ENCODE peak calls at places on chromosomes 6 and 20, in ten cellular contexts. Q is lung; B is adrenal gland; P is adipocyte; U is psoas muscle; K is foreskin keratinocyte; V is CD4-positive, alpha-beta T cell; D is lower lobe of right lung; E is kidney epithelial cell; S is fibroblast of lung. G is an unnamed sample.

GRCh38 chr20:40865095-40865494 is 163.5 kb upstream of the TOP1 start:
- DNase-seq in Q (no peak), B (no peak), P (no peak), U (no peak), K (no peak), V (no peak), D (no peak), E (no peak), S (no peak), G (no peak)

GRCh38 chr6:85008311-85009015 is 244.1 kb upstream of the TBX18 start:
- DNase-seq in Q (no peak), B (no peak), P (no peak), U (no peak), K (no peak), V (no peak), D (no peak), E (no peak), S (no peak), G (no peak)

GRCh38 chr20:59787186-59787890 is 146.1 kb downstream of the SYCP2 start:
- DNase-seq in Q (no peak), B (peak; percentile 4), P (no peak), U (no peak), K (no peak), V (no peak), D (no peak), E (no peak), S (no peak), G (peak; percentile 9)

GRCh38 chr6:90458353-90459224 is 128.3 kb downstream of the MAP3K7 start:
- DNase-seq in Q (no peak), B (no peak), P (no peak), U (no peak), K (no peak), V (peak; percentile 44), D (no peak), E (no peak), S (peak; percentile 53), G (no peak)

GRCh38 chr20:8151371-8151770 is 19.3 kb downstream of the PLCB1 start:
- DNase-seq in Q (no peak), B (no peak), P (no peak), U (no peak), K (no peak), V (no peak), D (no peak), E (no peak), S (peak; percentile 78), G (no peak)

GRCh38 chr6:138782243-138782642 is 8.7 kb downstream of the CCDC28A start:
- DNase-seq in Q (no peak), B (no peak), P (no peak), U (no peak), K (no peak), V (no peak), D (no peak), E (no peak), S (no peak), G (no peak)

GRCh38 chr6:75023634-75024033 is 182.2 kb downstream of the COL12A1 start:
- DNase-seq in Q (no peak), B (no peak), P (no peak), U (no peak), K (peak; percentile 52), V (no peak), D (no peak), E (no peak), S (peak; percentile 32), G (no peak)

GRCh38 chr6:31775184-31775583 is 1.9 kb downstream of the VWA7 start:
- DNase-seq in Q (no peak), B (no peak), P (no peak), U (no peak), K (no peak), V (no peak), D (no peak), E (no peak), S (no peak), G (peak; percentile 73)

DNA sequence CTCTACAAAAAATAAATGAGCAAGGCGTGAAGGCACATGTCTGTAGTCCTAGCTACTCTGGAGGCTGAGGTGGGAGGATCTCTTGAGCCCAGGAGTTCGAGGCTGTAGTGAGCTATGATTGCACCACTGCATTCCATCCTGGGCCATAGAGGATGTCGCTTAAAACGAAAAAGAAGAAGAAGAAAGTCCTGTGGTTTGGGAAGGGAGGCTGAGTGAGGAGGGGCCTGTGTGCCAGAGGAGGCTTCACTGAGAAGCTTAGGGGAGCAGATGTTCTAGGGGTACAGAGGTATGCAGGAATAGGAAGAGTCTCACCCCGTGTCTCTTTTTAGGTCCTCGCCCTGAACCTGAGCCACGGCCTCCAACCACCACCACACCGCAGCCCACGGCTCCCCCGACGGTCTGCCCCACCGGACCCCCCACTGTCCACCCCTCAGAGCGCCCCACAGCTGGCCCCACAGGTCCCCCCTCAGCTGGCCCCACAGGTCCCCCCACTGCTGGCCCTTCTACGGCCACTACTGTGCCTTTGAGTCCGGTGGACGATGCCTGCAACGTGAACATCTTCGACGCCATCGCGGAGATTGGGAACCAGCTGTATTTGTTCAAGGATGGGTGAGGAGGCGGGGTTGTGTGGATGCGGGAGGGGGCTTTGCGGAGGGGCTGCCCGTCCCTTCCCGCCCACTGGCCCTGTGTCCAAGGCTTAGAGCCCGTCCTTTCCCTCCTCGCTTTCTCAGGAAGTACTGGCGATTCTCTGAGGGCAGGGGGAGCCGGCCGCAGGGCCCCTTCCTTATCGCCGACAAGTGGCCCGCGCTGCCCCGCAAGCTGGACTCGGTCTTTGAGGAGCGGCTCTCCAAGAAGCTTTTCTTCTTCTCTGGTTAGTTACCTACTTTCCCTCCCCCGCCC is 4.5 kb downstream of the MMP9 start:
- DNase-seq in Q (no peak), B (no peak), P (no peak), U (no peak), K (no peak), V (no peak), D (no peak), E (no peak), S (no peak), G (no peak)
- H3K27me3 ChIP-seq in Q (peaks cover 6% of the 10 kb centered on the region), B (peaks cover 38% of the 10 kb centered on the region), P (peaks cover 88% of the 10 kb centered on the region), U (peaks cover 35% of the 10 kb centered on the region), K (peaks cover 24% of the 10 kb centered on the region), V (peaks cover 47% of the 10 kb centered on the region), D (peaks cover 81% of the 10 kb centered on the region), E (peaks cover 59% of the 10 kb centered on the region), S (peaks cover 54% of the 10 kb centered on the region), G (peaks cover 63% of the 10 kb centered on the region)

GRCh38 chr6:70956451-70957283 is at the start of gene B3GAT2:
- DNase-seq in Q (no peak), B (peak; percentile 15), P (peak; percentile 41), U (peak; percentile 14), K (peak; percentile 23), V (no peak), D (no peak), E (no peak), S (peak; percentile 15), G (no peak)

GRCh38 chr6:70954750-70955149 is 2.1 kb downstream of the B3GAT2 start:
- DNase-seq in Q (no peak), B (no peak), P (no peak), U (no peak), K (no peak), V (no peak), D (no peak), E (no peak), S (no peak), G (no peak)

GRCh38 chr6:70957284-70957617 is 391 bp upstream of the B3GAT2 start:
- DNase-seq in Q (no peak), B (no peak), P (no peak), U (no peak), K (no peak), V (no peak), D (no peak), E (no peak), S (peak; percentile 1), G (no peak)

GRCh38 chr6:70955441-70956190 is 1.2 kb downstream of the B3GAT2 start:
- DNase-seq in Q (peak; percentile 85), B (peak; percentile 85), P (peak; percentile 90), U (peak; percentile 84), K (peak; percentile 49), V (peak; percentile 87), D (peak; percentile 90), E (peak; percentile 25), S (peak; percentile 69), G (peak; percentile 91)

DNA sequence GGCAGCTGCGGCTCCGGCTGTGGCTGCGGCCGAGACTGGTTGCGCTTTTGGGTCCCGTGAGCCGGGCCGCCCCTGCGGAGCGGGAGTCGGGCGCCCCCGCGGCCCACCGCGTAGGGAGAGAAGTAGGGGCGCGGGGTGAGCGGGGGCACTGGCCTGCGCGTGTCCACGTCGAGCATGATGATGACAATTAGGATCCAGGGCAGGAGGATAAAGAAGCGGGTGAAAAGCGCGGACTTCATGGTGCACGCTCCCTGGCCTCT is 739 bp downstream of the B3GAT2 start:
- DNase-seq in Q (no peak), B (no peak), P (no peak), U (no peak), K (no peak), V (no peak), D (no peak), E (no peak), S (no peak), G (no peak)
- H3K27me3 ChIP-seq in Q (no peaks in the 10 kb centered on the region), B (peaks cover 23% of the 10 kb centered on the region), P (peaks cover 58% of the 10 kb centered on the region), U (peaks cover 13% of the 10 kb centered on the region), K (peaks cover 99% of the 10 kb centered on the region), V (peaks cover 61% of the 10 kb centered on the region), D (peaks cover 50% of the 10 kb centered on the region), E (peaks cover 47% of the 10 kb centered on the region), S (peaks cover 22% of the 10 kb centered on the region), G (peaks cover 59% of the 10 kb centered on the region)

GRCh38 chr6:137494967-137495595 is 887 bp upstream of the OLIG3 start:
- DNase-seq in Q (no peak), B (no peak), P (no peak), U (no peak), K (no peak), V (no peak), D (no peak), E (no peak), S (no peak), G (no peak)

GRCh38 chr6:137496909-137497721 is 2.9 kb upstream of the OLIG3 start:
- DNase-seq in Q (no peak), B (no peak), P (no peak), U (no peak), K (no peak), V (peak; percentile 33), D (no peak), E (no peak), S (no peak), G (no peak)

GRCh38 chr6:137497722-137498463 is 3.7 kb upstream of the OLIG3 start:
- DNase-seq in Q (no peak), B (no peak), P (no peak), U (no peak), K (no peak), V (peak; percentile 37), D (peak; percentile 46), E (no peak), S (no peak), G (no peak)

GRCh38 chr6:137495652-137496391 is 1.6 kb upstream of the OLIG3 start:
- DNase-seq in Q (no peak), B (no peak), P (no peak), U (no peak), K (no peak), V (no peak), D (no peak), E (no peak), S (no peak), G (no peak)

GRCh38 chr6:137496392-137496767 is 2.2 kb upstream of the OLIG3 start:
- DNase-seq in Q (no peak), B (no peak), P (no peak), U (no peak), K (no peak), V (no peak), D (no peak), E (no peak), S (no peak), G (no peak)
- H3K27me3 ChIP-seq in Q (peaks cover 7% of the 10 kb centered on the region), B (peaks cover 99% of the 10 kb centered on the region), P (peaks cover 97% of the 10 kb centered on the region), U (peaks cover 43% of the 10 kb centered on the region), K (peaks cover 100% of the 10 kb centered on the region), V (peaks cover 95% of the 10 kb centered on the region), D (peaks cover 99% of the 10 kb centered on the region), E (peaks cover 71% of the 10 kb centered on the region), S (peaks cover 75% of the 10 kb centered on the region), G (peaks cover 33% of the 10 kb centered on the region)

DNA sequence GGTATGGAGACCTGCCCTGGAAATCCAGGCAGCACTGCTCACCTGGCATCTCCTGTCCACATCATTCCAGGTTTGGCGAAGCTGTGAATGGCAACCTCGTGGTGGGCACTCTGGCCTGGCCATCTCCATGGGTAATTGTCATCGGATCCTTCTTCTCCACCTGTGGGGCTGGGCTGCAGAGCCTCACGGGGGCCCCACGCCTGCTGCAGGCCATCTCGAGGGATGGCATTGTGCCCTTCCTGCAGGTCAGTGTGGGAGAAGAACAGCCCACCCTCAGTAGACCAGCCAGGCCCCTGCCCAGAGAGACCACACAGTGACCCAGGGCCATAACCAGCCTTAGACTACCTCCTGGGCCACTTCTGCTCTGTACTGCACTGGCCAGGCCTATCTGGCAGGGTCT is 15.9 kb downstream of the SLC12A5 start:
- DNase-seq in Q (no peak), B (no peak), P (no peak), U (no peak), K (no peak), V (no peak), D (no peak), E (no peak), S (no peak), G (no peak)
- H3K27me3 ChIP-seq in Q (no peaks in the 10 kb centered on the region), B (no peaks in the 10 kb centered on the region), P (peaks cover 87% of the 10 kb centered on the region), U (peaks cover 4% of the 10 kb centered on the region), K (peaks cover 12% of the 10 kb centered on the region), V (peaks cover 16% of the 10 kb centered on the region), D (peaks cover 17% of the 10 kb centered on the region), E (peaks cover 4% of the 10 kb centered on the region), S (peaks cover 3% of the 10 kb centered on the region), G (peaks cover 93% of the 10 kb centered on the region)